ENCODE peak calls at places on chromosomes 7 and 10, in eight cellular contexts. P, W, S, H, U, T, R and X are unnamed samples.

GRCh38 chr10:91540714-91541113 is 92.2 kb downstream of the PPP1R3C start:
- DNase-seq in W (no peak), R (no peak), T (no peak), P (no peak), H (no peak), S (no peak), U (peak; percentile 73), X (no peak)

GRCh38 chr10:88095291-88095721 is 231.9 kb downstream of the PTEN start:
- DNase-seq in T (no peak), W (no peak), S (no peak), H (no peak), R (no peak), U (peak; percentile 73), P (no peak), X (no peak)

GRCh38 chr7:23211542-23211941 is 29.7 kb downstream of the NUP42 start:
- DNase-seq in U (no peak), P (no peak), W (no peak), T (peak; percentile 9), H (no peak), R (no peak), S (no peak), X (peak; percentile 81)

GRCh38 chr10:90847436-90847835 is 10.4 kb downstream of the HTR7 start:
- DNase-seq in P (no peak), R (no peak), U (peak; percentile 86), S (no peak), H (no peak), W (no peak), T (no peak), X (no peak)

GRCh38 chr7:16356241-16356958 is 64.9 kb downstream of the CRPPA start:
- DNase-seq in S (no peak), H (no peak), W (no peak), U (peak; percentile 38), T (no peak), R (no peak), P (no peak), X (no peak)

GRCh38 chr7:17965600-17965999 is 25.3 kb upstream of the SNX13 start:
- DNase-seq in W (no peak), S (no peak), P (no peak), T (no peak), U (peak; percentile 64), H (no peak), R (no peak), X (no peak)

GRCh38 chr7:1220958-1221745 is 11.5 kb upstream of the UNCX start:
- DNase-seq in U (no peak), T (no peak), H (no peak), W (no peak), R (no peak), S (no peak), P (no peak), X (no peak)

GRCh38 chr10:9222917-9223316 is 1168.4 kb downstream of the GATA3 start:
- DNase-seq in T (no peak), S (no peak), H (no peak), P (no peak), U (peak; percentile 60), R (no peak), W (no peak), X (no peak)

GRCh38 chr7:42198296-42198695 is 38.7 kb downstream of the GLI3 start:
- DNase-seq in S (no peak), T (no peak), R (no peak), W (no peak), P (no peak), H (no peak), U (peak; percentile 58), X (no peak)

GRCh38 chr10:50447691-50448090 is 176.1 kb downstream of the SGMS1 start:
- DNase-seq in W (no peak), P (no peak), U (peak; percentile 31), S (no peak), H (no peak), T (no peak), R (no peak), X (no peak)

GRCh38 chr7:40232242-40232929 is 97.6 kb downstream of the SUGCT start:
- DNase-seq in U (peak; percentile 71), H (no peak), W (no peak), P (no peak), T (peak; percentile 9), S (no peak), R (peak; percentile 14), X (no peak)

GRCh38 chr10:12500406-12501303 is 151.3 kb downstream of the CAMK1D start:
- DNase-seq in S (no peak), U (no peak), W (no peak), T (no peak), R (no peak), P (no peak), H (no peak), X (peak; percentile 36)

GRCh38 chr7:105316578-105317375 is 71.9 kb downstream of the SRPK2 start:
- DNase-seq in R (no peak), T (no peak), U (no peak), S (no peak), W (no peak), H (no peak), P (no peak), X (no peak)

GRCh38 chr7:105323366-105323765 is 65.4 kb downstream of the SRPK2 start:
- DNase-seq in W (no peak), T (no peak), U (no peak), S (no peak), R (no peak), P (no peak), H (no peak), X (no peak)

GRCh38 chr7:105321754-105322455 is 66.8 kb downstream of the SRPK2 start:
- DNase-seq in H (no peak), T (no peak), P (no peak), U (no peak), R (no peak), W (no peak), S (no peak), X (no peak)

GRCh38 chr7:105319578-105319977 is 69.1 kb downstream of the SRPK2 start:
- DNase-seq in H (no peak), P (no peak), W (no peak), T (no peak), R (no peak), S (no peak), U (no peak), X (no peak)

DNA sequence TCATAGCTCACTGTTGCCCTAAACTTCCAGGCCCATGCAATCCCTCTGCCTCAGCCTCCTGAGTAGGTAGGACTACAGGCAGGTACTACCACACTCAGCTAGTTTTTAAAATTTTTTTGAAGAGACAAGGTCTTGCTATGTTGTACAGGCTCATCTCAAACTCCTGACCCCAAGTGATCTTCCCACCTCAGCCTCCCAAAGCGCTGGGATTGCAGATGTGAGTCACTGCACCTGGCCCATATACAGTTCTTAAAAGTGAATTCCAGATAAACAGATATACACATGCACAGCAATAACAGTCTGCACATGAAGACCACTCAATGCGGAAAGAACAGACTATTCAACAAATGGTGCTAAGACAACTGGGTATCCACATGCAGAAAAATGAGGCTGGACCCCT is 67.8 kb downstream of the SRPK2 start:
- DNase-seq in U (no peak), P (no peak), T (no peak), S (no peak), W (no peak), H (no peak), R (no peak), X (no peak)
- H3K9me3 ChIP-seq in U (no peaks in the 10 kb centered on the region), P (no peaks in the 10 kb centered on the region), T (no peaks in the 10 kb centered on the region), S (peaks cover 6% of the 10 kb centered on the region), W (no peaks in the 10 kb centered on the region), H (no peaks in the 10 kb centered on the region), R (no peaks in the 10 kb centered on the region), X (peaks cover 7% of the 10 kb centered on the region)

DNA sequence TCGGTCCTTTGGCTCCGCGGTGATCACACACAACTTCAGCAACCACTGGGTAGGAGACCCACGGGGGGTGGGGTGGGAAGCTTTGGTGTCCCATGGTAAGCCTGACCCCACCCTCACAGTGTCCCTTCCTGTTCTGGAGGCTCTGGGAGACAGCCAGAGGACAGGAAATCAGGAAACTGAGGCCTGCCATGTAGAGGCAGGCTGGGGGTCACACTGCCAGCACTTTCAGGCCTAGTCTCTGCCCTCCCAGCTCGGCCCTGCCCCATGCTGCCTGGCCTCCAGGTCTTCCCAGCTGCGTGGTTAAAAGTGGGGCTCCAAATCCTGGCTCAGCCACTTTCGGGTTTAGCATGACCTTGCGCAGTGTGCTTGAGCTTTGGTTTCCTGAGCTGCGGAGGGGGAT is 10.9 kb downstream of the AQP1 start:
- DNase-seq in P (no peak), W (peak; percentile 20), T (no peak), H (peak; percentile 24), U (no peak), R (peak; percentile 5), S (no peak), X (peak; percentile 34)
- H3K27ac ChIP-seq in P (no peak overlapping the region), W (no peak overlapping the region), T (no peak overlapping the region), H (peak overlapping the region; percentile 6), U (no peak overlapping the region), R (no peak overlapping the region), S (no peak overlapping the region), X (no peak overlapping the region)

GRCh38 chr10:30534465-30535144 is 94.9 kb downstream of the LYZL2 start:
- DNase-seq in R (peak; percentile 80), U (peak; percentile 49), T (peak; percentile 57), H (peak; percentile 54), W (peak; percentile 62), S (peak; percentile 66), P (peak; percentile 69), X (peak; percentile 90)

GRCh38 chr10:30535677-30536076 is 93.9 kb downstream of the LYZL2 start:
- DNase-seq in R (no peak), W (no peak), P (no peak), S (no peak), H (no peak), U (no peak), T (no peak), X (no peak)

GRCh38 chr10:30529373-30529998 is 95.5 kb downstream of the MAP3K8 start:
- DNase-seq in T (no peak), P (peak; percentile 84), W (peak; percentile 36), U (no peak), H (peak; percentile 91), S (peak; percentile 78), R (peak; percentile 80), X (no peak)

GRCh38 chr10:30528427-30528782 is 94.4 kb downstream of the MAP3K8 start:
- DNase-seq in R (no peak), T (no peak), U (no peak), P (no peak), S (no peak), W (no peak), H (no peak), X (no peak)

DNA sequence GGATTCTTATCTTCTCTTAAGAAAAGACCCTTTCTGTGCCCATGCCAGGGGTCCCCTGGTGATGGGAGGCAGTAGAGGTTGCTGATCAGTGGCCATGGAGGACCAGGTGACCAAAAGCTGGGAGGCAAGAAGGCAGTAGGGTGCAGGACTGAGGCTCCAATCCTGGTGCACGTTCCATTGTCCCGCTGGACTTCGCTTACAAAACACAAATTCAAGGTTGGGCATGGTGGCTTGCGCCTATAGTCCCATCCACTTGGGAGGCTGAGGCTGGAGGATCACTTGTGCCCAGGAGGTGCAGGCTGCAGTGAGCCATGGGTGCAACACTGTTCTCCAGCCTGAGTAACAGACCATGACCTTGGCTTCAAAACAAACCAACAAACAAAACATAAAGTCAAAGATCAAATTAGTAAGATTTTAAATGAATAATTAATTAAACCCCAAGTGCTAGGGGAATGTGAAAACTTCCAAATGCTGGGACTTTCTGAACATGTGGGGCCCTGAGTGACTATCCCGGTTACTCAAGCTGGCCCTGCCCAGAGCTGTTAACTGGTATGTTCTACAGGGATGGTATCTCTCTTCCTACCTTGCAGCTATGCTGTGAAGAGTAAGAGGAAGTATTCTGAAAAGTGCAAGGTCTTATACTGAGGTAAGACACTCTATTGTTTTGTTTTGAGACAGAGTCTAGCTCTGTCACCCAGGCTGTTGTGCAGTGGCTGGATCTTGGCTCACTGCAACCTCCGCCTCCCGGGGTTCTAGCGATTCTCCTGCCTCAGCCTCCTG is 97.6 kb downstream of the LYZL2 start:
- DNase-seq in T (no peak), W (no peak), S (no peak), R (no peak), H (no peak), P (no peak), U (no peak), X (no peak)
- H3K4me1 ChIP-seq in T (no peaks in the 10 kb centered on the region), W (peaks cover 2% of the 10 kb centered on the region), S (no peaks in the 10 kb centered on the region), R (peaks cover 14% of the 10 kb centered on the region), H (peaks cover 31% of the 10 kb centered on the region), P (peaks cover 47% of the 10 kb centered on the region), U (no peaks in the 10 kb centered on the region), X (no peaks in the 10 kb centered on the region)

GRCh38 chr7:44738876-44739665 is 9.6 kb upstream of the ZMIZ2 start:
- DNase-seq in H (no peak), T (no peak), P (no peak), U (no peak), S (no peak), R (no peak), W (no peak), X (no peak)
- H3K9me3 ChIP-seq in H (no peaks in the 10 kb centered on the region), T (no peaks in the 10 kb centered on the region), P (no peaks in the 10 kb centered on the region), U (no peaks in the 10 kb centered on the region), S (no peaks in the 10 kb centered on the region), R (no peaks in the 10 kb centered on the region), W (no peaks in the 10 kb centered on the region), X (no peaks in the 10 kb centered on the region)